ENCODE peak calls at places on chromosomes 6 and 20, in four cellular contexts. H is psoas muscle, Y is right cardiac atrium, G is fibroblast of lung. L is an unnamed sample.

GRCh38 chr6:11356404-11357155 is 124.1 kb upstream of the NEDD9 start:
- DNase-seq in H (no peak), Y (peak), G (no peak), L (peak)

GRCh38 chr6:163986313-163986712 is 571.8 kb downstream of the QKI start:
- DNase-seq in H (no peak), Y (peak), G (peak), L (no peak)

GRCh38 chr6:30259140-30260035 is 46.2 kb upstream of the TRIM26 start:
- DNase-seq in H (peak), Y (peak), G (peak), L (peak)

GRCh38 chr6:28383235-28384142 is 16.1 kb downstream of the ZSCAN12 start:
- DNase-seq in H (peak), Y (peak), G (peak), L (peak)

GRCh38 chr20:41229259-41229658 is 88.3 kb downstream of the ZHX3 start:
- DNase-seq in H (no peak), Y (no peak), G (no peak), L (no peak)

GRCh38 chr6:118485601-118486550 is 62.2 kb upstream of the PLN start:
- DNase-seq in H (no peak), Y (no peak), G (peak), L (no peak)

GRCh38 chr6:8180327-8181161 is 78.2 kb upstream of the EEF1E1 start:
- DNase-seq in H (no peak), Y (no peak), G (peak), L (peak)

GRCh38 chr6:10947966-10948365 is 61.1 kb downstream of the SYCP2L start:
- DNase-seq in H (no peak), Y (no peak), G (no peak), L (no peak)

GRCh38 chr6:13702809-13703302 is 8.8 kb downstream of the RANBP9 start:
- DNase-seq in H (no peak), Y (no peak), G (no peak), L (no peak)

GRCh38 chr6:73832313-73832712 is 136.3 kb downstream of the CD109 start:
- DNase-seq in H (no peak), Y (no peak), G (no peak), L (no peak)

GRCh38 chr6:149218915-149219314 is 98.6 kb upstream of the TAB2 start:
- DNase-seq in H (no peak), Y (no peak), G (no peak), L (no peak)

DNA sequence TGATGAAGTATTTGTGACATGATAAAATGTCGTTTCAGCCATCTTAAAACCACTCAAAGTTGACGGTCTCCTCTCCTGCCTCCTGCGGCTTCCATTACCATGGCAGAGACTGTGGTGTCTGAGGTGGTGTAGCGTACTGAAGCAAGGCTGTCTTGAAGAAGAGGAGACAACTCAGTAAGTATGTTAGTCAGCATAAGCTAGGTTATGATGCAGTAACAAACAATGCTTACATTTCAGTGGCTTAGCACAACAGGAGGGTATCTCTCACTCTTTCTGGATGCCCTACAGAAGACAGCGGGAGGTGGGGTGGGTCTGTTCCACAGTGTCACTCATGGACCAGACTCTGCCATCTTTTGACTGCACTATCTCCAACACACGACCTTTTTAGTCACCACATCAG is 174.7 kb upstream of the AHI1 start:
- DNase-seq in H (no peak), Y (no peak), G (no peak), L (no peak)
- H3K27ac ChIP-seq in H (no peak), Y (no peak), G (no peak), L (no peak)

DNA sequence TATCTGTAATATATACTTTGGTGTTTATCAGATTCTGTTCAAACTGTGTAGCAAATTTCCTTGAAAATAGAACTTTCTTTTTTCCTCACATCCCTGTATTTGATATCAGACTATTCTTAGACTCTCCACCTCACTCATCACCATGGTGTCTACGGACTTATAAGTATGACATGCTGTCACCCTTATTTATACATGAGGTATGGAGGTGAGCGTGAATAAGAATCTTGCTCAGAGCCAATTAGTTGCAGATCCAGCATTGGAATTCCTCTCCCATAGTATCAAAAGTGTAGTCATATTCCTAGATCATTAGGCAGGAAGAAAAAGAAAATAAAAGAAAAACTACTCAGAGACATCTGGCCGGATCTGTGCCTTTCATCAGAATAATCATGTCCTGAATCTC is 43.0 kb downstream of the TPD52L1 start:
- DNase-seq in H (no peak), Y (no peak), G (peak), L (no peak)
- H3K27ac ChIP-seq in H (peak), Y (peak), G (no peak), L (no peak)

GRCh38 chr6:79969784-79970183 is 22.4 kb upstream of the ELOVL4 start:
- DNase-seq in H (no peak), Y (no peak), G (no peak), L (no peak)
- H3K27ac ChIP-seq in H (no peak), Y (no peak), G (no peak), L (no peak)

GRCh38 chr6:51820555-51820954 is 266.9 kb downstream of the PKHD1 start:
- DNase-seq in H (no peak), Y (no peak), G (no peak), L (no peak)

GRCh38 chr6:51818520-51819022 is 268.8 kb downstream of the PKHD1 start:
- DNase-seq in H (no peak), Y (no peak), G (no peak), L (no peak)

GRCh38 chr6:51813904-51814303 is 273.5 kb downstream of the PKHD1 start:
- DNase-seq in H (no peak), Y (no peak), G (no peak), L (no peak)

GRCh38 chr6:51814418-51814817 is 273.0 kb downstream of the PKHD1 start:
- DNase-seq in H (no peak), Y (no peak), G (no peak), L (no peak)

DNA sequence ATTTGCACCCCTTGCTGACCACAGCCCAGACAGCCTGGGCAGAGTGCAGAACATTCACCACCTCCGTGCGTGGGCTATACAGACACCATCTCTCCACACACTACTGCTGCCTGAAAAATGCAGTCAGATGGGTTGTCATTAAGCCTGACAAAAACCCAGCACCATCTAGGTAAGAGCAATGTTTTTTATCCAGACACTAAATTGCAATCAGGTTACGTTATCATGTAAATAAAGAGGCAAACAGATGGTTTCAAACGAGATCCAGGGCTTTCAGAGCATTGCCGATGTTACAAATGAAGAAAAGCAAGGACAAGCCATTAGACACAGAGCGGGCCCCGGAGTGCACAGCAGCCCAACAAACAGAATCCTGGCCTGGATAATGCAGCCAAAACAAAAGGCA is 269.6 kb downstream of the PKHD1 start:
- DNase-seq in H (no peak), Y (no peak), G (no peak), L (no peak)
- H3K27ac ChIP-seq in H (no peak), Y (no peak), G (no peak), L (no peak)

DNA sequence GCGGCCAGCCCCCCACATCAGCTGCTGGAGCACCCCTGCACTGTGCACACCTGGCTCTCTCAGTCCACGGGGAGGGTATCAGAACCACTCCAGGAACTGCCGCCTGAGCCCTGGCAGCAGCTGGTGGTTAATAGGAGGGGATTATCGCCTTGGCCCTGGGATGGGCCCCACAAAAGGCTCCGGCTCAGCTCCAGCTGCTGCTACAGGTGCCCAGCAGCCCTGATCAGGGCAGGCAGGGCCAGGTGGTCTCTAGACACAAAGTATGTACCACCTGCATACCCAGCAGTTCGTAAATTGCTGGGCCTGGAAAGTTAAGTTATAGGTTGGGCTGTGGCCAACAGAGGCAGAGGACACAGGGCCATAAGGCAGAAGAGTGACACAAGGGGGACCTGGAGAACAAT is 35.1 kb downstream of the RRBP1 start:
- DNase-seq in H (no peak), Y (no peak), G (no peak), L (no peak)
- H3K27ac ChIP-seq in H (no peak), Y (peak), G (no peak), L (peak)

GRCh38 chr6:2876210-2877056 is 26.7 kb downstream of the SERPINB9 start:
- DNase-seq in H (peak), Y (peak), G (peak), L (peak)

GRCh38 chr6:2877057-2877882 is 25.8 kb downstream of the SERPINB9 start:
- DNase-seq in H (no peak), Y (no peak), G (peak), L (peak)

GRCh38 chr6:2875840-2876207 is 27.3 kb downstream of the SERPINB9 start:
- DNase-seq in H (no peak), Y (peak), G (no peak), L (no peak)

GRCh38 chr6:2881358-2881885 is 21.7 kb downstream of the SERPINB9 start:
- DNase-seq in H (no peak), Y (no peak), G (no peak), L (no peak)

DNA sequence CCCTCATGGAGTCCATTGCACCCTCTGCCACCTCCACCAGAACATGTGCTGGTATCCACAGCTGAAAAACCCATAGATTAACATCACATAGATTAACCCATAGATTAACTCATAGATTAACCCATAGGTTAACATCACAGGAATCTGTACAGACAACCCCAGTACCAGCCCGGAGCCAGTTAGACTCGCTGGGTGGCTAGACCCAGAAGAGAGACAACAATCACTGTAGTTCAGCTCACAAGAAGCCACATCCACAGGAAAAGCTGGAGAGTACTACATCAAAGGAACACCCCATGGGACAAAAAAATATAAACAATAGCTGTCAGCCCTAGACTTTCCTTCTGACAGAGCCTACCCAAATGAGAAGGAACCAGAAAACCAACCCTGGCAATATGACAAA is 25.1 kb downstream of the SERPINB9 start:
- DNase-seq in H (no peak), Y (no peak), G (no peak), L (no peak)
- H3K27ac ChIP-seq in H (no peak), Y (no peak), G (no peak), L (no peak)

GRCh38 chr20:33655164-33655563 is 7.0 kb upstream of the C20orf144 start:
- DNase-seq in H (no peak), Y (no peak), G (no peak), L (no peak)

GRCh38 chr20:33653218-33653899 is 8.8 kb upstream of the C20orf144 start:
- DNase-seq in H (no peak), Y (no peak), G (peak), L (peak)

GRCh38 chr20:33653900-33654596 is 8.1 kb upstream of the C20orf144 start:
- DNase-seq in H (no peak), Y (no peak), G (no peak), L (peak)

GRCh38 chr20:33656010-33656782 is 5.9 kb upstream of the C20orf144 start:
- DNase-seq in H (no peak), Y (no peak), G (no peak), L (no peak)

GRCh38 chr20:33654680-33655161 is 7.4 kb upstream of the C20orf144 start:
- DNase-seq in H (no peak), Y (no peak), G (no peak), L (no peak)
- H3K27ac ChIP-seq in H (no peak), Y (no peak), G (no peak), L (no peak)

DNA sequence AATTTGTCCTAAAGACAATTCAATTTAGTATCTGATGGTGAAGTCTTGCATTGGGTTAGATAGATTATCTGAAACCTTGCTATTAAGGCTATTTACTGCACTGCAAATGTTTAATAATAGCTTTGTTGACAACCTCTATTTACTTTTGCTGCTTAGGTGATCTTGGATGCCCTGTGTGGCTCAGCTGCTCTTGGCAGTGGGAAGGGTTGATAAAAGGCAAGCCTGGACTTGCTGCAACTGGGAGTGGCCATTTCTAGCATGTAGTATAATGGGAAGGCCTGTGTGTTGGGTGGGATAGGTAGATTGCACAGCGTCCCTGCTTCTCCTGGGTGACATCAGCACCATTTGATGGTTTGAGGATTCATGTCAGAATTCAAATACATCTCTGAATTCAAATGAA is 49.1 kb downstream of the ARMC2 start:
- DNase-seq in H (no peak), Y (no peak), G (peak), L (peak)
- H3K27ac ChIP-seq in H (peak), Y (no peak), G (no peak), L (no peak)

GRCh38 chr6:32825966-32826365 is 9.2 kb upstream of the HLA-DOB start:
- DNase-seq in H (no peak), Y (no peak), G (peak), L (no peak)
- H3K27ac ChIP-seq in H (no peak), Y (peak), G (no peak), L (no peak)

L was measured in RWPE1.